ENCODE peak calls at places on chromosomes 7 and 10, in nine cellular contexts. D is tibial artery; T is A549; Z is activated CD4-positive, alpha-beta T cell treated with anti-CD3 and anti-CD28 coated beads for 36 hours; M is globus pallidus; X is stimulated activated CD8-positive, alpha-beta memory T cell treated with anti-CD3 and anti-CD28 coated beads, Interleukin-12 subunit alpha, Interleukin-12 subunit beta, amount 100 ng/mL, for 1 hour; P is NCI-H1092; B is ELR; H is skeletal muscle cell. K is an unnamed sample.

GRCh38 chr10:73788864-73789658 is 3.7 kb downstream of the ZSWIM8 start:
- DNase-seq in D (no peak), T (no peak), Z (no peak), M (no peak), X (no peak), P (no peak), B (no peak), H (no peak), K (no peak)

GRCh38 chr7:70630647-70631457 is 501.1 kb upstream of the GALNT17 start:
- DNase-seq in D (no peak), T (no peak), Z (no peak), M (no peak), X (no peak), P (peak; percentile 29), B (peak; percentile 50), H (peak; percentile 79), K (no peak)

GRCh38 chr10:47036771-47037170 is 125.5 kb downstream of the PTPN20 start:
- DNase-seq in D (peak; percentile 28), T (no peak), Z (no peak), M (no peak), X (no peak), P (no peak), B (no peak), H (no peak), K (no peak)

GRCh38 chr7:12570529-12571461 is at the start of gene SCIN:
- DNase-seq in D (no peak), T (peak; percentile 34), Z (peak; percentile 53), M (peak; percentile 49), X (no peak), P (peak; percentile 87), B (peak; percentile 53), H (no peak), K (no peak)

GRCh38 chr7:70384891-70385290 is 747.1 kb upstream of the GALNT17 start:
- DNase-seq in D (no peak), T (no peak), Z (no peak), M (no peak), X (no peak), P (no peak), B (no peak), H (peak; percentile 51), K (no peak)

GRCh38 chr7:27923308-27923980 is 183.5 kb downstream of the TAX1BP1 start:
- DNase-seq in D (no peak), T (no peak), Z (no peak), M (no peak), X (no peak), P (no peak), B (no peak), H (no peak), K (no peak)

GRCh38 chr7:47253650-47254080 is 328.2 kb downstream of the TNS3 start:
- DNase-seq in D (peak; percentile 79), T (peak; percentile 63), Z (peak; percentile 4), M (peak; percentile 8), X (no peak), P (peak; percentile 30), B (peak; percentile 89), H (peak; percentile 47), K (no peak)

GRCh38 chr7:79376297-79377025 is 77.0 kb downstream of the MAGI2 start:
- DNase-seq in D (no peak), T (no peak), Z (no peak), M (no peak), X (no peak), P (no peak), B (no peak), H (no peak), K (no peak)

GRCh38 chr10:71708301-71708703 is 11.3 kb downstream of the C10orf105 start:
- DNase-seq in D (no peak), T (peak; percentile 42), Z (peak; percentile 83), M (peak; percentile 51), X (peak; percentile 33), P (peak; percentile 5), B (peak; percentile 36), H (no peak), K (no peak)

GRCh38 chr10:132059760-132060508 is 5.8 kb upstream of the JAKMIP3 start:
- DNase-seq in D (peak; percentile 24), T (no peak), Z (no peak), M (peak; percentile 88), X (no peak), P (no peak), B (no peak), H (no peak), K (no peak)

GRCh38 chr7:157138101-157138423 is 664 bp upstream of the UBE3C start:
- DNase-seq in D (no peak), T (no peak), Z (no peak), M (no peak), X (no peak), P (no peak), B (no peak), H (no peak), K (no peak)

GRCh38 chr10:129741280-129741977 is 222.6 kb downstream of the EBF3 start:
- DNase-seq in D (no peak), T (no peak), Z (no peak), M (no peak), X (no peak), P (no peak), B (no peak), H (no peak), K (no peak)

GRCh38 chr7:24727165-24728120 is 29.8 kb downstream of the GSDME start:
- DNase-seq in D (peak; percentile 77), T (no peak), Z (no peak), M (no peak), X (no peak), P (no peak), B (no peak), H (no peak), K (no peak)

GRCh38 chr10:116542007-116542677 is 3.6 kb upstream of the PNLIP start:
- DNase-seq in D (no peak), T (no peak), Z (no peak), M (no peak), X (no peak), P (no peak), B (no peak), H (no peak), K (no peak)

GRCh38 chr7:128856001-128856718 is 6.5 kb upstream of the ATP6V1F start:
- DNase-seq in D (no peak), T (no peak), Z (no peak), M (no peak), X (no peak), P (no peak), B (no peak), H (no peak), K (no peak)

GRCh38 chr7:155161690-155162089 is 91.6 kb downstream of the HTR5A start:
- DNase-seq in D (no peak), T (no peak), Z (no peak), M (no peak), X (no peak), P (no peak), B (no peak), H (no peak), K (no peak)

GRCh38 chr10:22648547-22648961 is 65.8 kb downstream of the PIP4K2A start:
- DNase-seq in D (no peak), T (no peak), Z (no peak), M (no peak), X (no peak), P (no peak), B (peak; percentile 73), H (peak; percentile 41), K (no peak)

GRCh38 chr10:119306514-119306951 is 99.2 kb downstream of the GRK5 start:
- DNase-seq in D (no peak), T (peak; percentile 51), Z (peak; percentile 84), M (no peak), X (peak; percentile 53), P (no peak), B (peak; percentile 57), H (no peak), K (no peak)

GRCh38 chr10:30770816-30771215 is 141.3 kb upstream of the LYZL2 start:
- DNase-seq in D (no peak), T (no peak), Z (no peak), M (no peak), X (no peak), P (no peak), B (no peak), H (no peak), K (no peak)

GRCh38 chr10:7853892-7854289 is 35.6 kb downstream of the TAF3 start:
- DNase-seq in D (no peak), T (no peak), Z (no peak), M (no peak), X (no peak), P (no peak), B (no peak), H (no peak), K (no peak)

GRCh38 chr7:36280840-36281812 is 108.5 kb upstream of the ANLN start:
- DNase-seq in D (peak; percentile 86), T (peak; percentile 76), Z (peak; percentile 61), M (peak; percentile 93), X (no peak), P (peak; percentile 44), B (peak; percentile 92), H (peak; percentile 79), K (no peak)

GRCh38 chr10:3946234-3947229 is 161.5 kb upstream of the KLF6 start:
- DNase-seq in D (no peak), T (no peak), Z (no peak), M (no peak), X (no peak), P (no peak), B (no peak), H (no peak), K (no peak)

GRCh38 chr7:29878081-29878688 is 71.9 kb downstream of the WIPF3 start:
- DNase-seq in D (no peak), T (peak; percentile 39), Z (peak; percentile 38), M (no peak), X (no peak), P (peak; percentile 28), B (peak; percentile 70), H (no peak), K (no peak)

GRCh38 chr7:95886501-95887090 is 114.2 kb downstream of the DYNC1I1 start:
- DNase-seq in D (no peak), T (peak; percentile 58), Z (no peak), M (peak; percentile 33), X (no peak), P (no peak), B (peak; percentile 9), H (no peak), K (no peak)

GRCh38 chr7:143885951-143886350 is 16.0 kb downstream of the TCAF1 start:
- DNase-seq in D (no peak), T (no peak), Z (no peak), M (no peak), X (no peak), P (no peak), B (no peak), H (no peak), K (no peak)

GRCh38 chr10:15321431-15322321 is 49.4 kb downstream of the FAM171A1 start:
- DNase-seq in D (peak; percentile 20), T (no peak), Z (no peak), M (no peak), X (no peak), P (no peak), B (no peak), H (no peak), K (no peak)

GRCh38 chr7:27745064-27745583 is 5.2 kb downstream of the TAX1BP1 start:
- DNase-seq in D (no peak), T (peak; percentile 90), Z (no peak), M (no peak), X (no peak), P (no peak), B (peak; percentile 88), H (peak; percentile 39), K (no peak)